ENCODE peak calls at places on chromosomes 5 and 9, in nine cellular contexts. J is IMR-90, F is choroid plexus epithelial cell, O is neural progenitor cell, P is cardiac muscle cell, R is fibroblast of the aortic adventitia, T is glutamatergic neuron, I is fibroblast of lung, W is B cell. D is an unnamed sample.

GRCh38 chr5:5671823-5672222 is 249.3 kb downstream of the ICE1 start:
- DNase-seq in J (no peak), F (no peak), O (no peak), P (no peak), R (no peak), T (no peak), I (no peak), W (no peak), D (no peak)

GRCh38 chr5:135719428-135720063 is 114.9 kb upstream of the SLC25A48 start:
- DNase-seq in J (no peak), F (no peak), O (no peak), P (no peak), R (no peak), T (no peak), I (no peak), W (no peak), D (no peak)

GRCh38 chr5:74647096-74647495 is 6.6 kb upstream of the ENC1 start:
- DNase-seq in J (no peak), F (no peak), O (no peak), P (no peak), R (peak; percentile 21), T (no peak), I (no peak), W (no peak), D (peak; percentile 72)

GRCh38 chr5:144230806-144231205 is 60.1 kb downstream of the KCTD16 start:
- DNase-seq in J (no peak), F (no peak), O (no peak), P (no peak), R (peak; percentile 10), T (no peak), I (no peak), W (no peak), D (no peak)

GRCh38 chr9:136120438-136120844 is 1.8 kb upstream of the TMEM250 start:
- DNase-seq in J (no peak), F (no peak), O (no peak), P (no peak), R (no peak), T (no peak), I (no peak), W (no peak), D (no peak)

GRCh38 chr9:129312251-129312650 is 134.2 kb upstream of the IER5L start:
- DNase-seq in J (no peak), F (no peak), O (no peak), P (no peak), R (no peak), T (no peak), I (no peak), W (no peak), D (no peak)

GRCh38 chr9:97531750-97532383 is 30.4 kb downstream of the TMOD1 start:
- DNase-seq in J (peak; percentile 7), F (no peak), O (no peak), P (no peak), R (no peak), T (no peak), I (no peak), W (no peak), D (no peak)

GRCh38 chr9:134910146-134910545 is 7.6 kb downstream of the FCN1 start:
- DNase-seq in J (no peak), F (no peak), O (no peak), P (no peak), R (no peak), T (no peak), I (no peak), W (no peak), D (no peak)

GRCh38 chr5:58466939-58467338 is 7.1 kb upstream of the PLK2 start:
- DNase-seq in J (peak; percentile 66), F (peak; percentile 87), O (peak; percentile 8), P (no peak), R (no peak), T (no peak), I (peak; percentile 60), W (no peak), D (peak; percentile 43)

GRCh38 chr5:7779663-7780030 is 71.3 kb downstream of the CFAP90 start:
- DNase-seq in J (no peak), F (no peak), O (no peak), P (no peak), R (no peak), T (no peak), I (peak; percentile 3), W (no peak), D (no peak)

GRCh38 chr9:86660146-86660545 is 287.2 kb downstream of the GAS1 start:
- DNase-seq in J (peak; percentile 94), F (peak; percentile 95), O (no peak), P (no peak), R (peak; percentile 93), T (no peak), I (peak; percentile 93), W (no peak), D (no peak)

GRCh38 chr5:87081511-87082372 is 185.9 kb upstream of the RASA1 start:
- DNase-seq in J (no peak), F (no peak), O (no peak), P (no peak), R (no peak), T (no peak), I (no peak), W (peak; percentile 47), D (no peak)

GRCh38 chr9:81335879-81336421 is 353.4 kb downstream of the TLE1 start:
- DNase-seq in J (no peak), F (no peak), O (no peak), P (no peak), R (no peak), T (no peak), I (no peak), W (no peak), D (no peak)

GRCh38 chr5:140273401-140273877 is 29.5 kb downstream of the PFDN1 start:
- DNase-seq in J (peak; percentile 34), F (peak; percentile 66), O (no peak), P (no peak), R (peak; percentile 35), T (no peak), I (no peak), W (no peak), D (peak; percentile 55)

GRCh38 chr9:76372345-76372744 is 21.9 kb downstream of the RFK start:
- DNase-seq in J (no peak), F (peak; percentile 20), O (no peak), P (no peak), R (no peak), T (no peak), I (peak; percentile 22), W (no peak), D (no peak)

GRCh38 chr9:91549177-91549576 is 125.5 kb upstream of the NFIL3 start:
- DNase-seq in J (no peak), F (no peak), O (no peak), P (no peak), R (no peak), T (no peak), I (peak; percentile 53), W (no peak), D (no peak)

GRCh38 chr9:127955294-127956015 is 17.8 kb upstream of the DPM2 start:
- DNase-seq in J (peak; percentile 43), F (no peak), O (peak; percentile 51), P (no peak), R (no peak), T (no peak), I (peak; percentile 41), W (peak; percentile 81), D (peak; percentile 81)

GRCh38 chr5:172724658-172725183 is 46.3 kb downstream of the DUSP1 start:
- DNase-seq in J (no peak), F (no peak), O (no peak), P (no peak), R (no peak), T (no peak), I (no peak), W (no peak), D (no peak)

GRCh38 chr5:176410486-176411180 is 5.7 kb downstream of the CLTB start:
- DNase-seq in J (no peak), F (no peak), O (no peak), P (no peak), R (no peak), T (no peak), I (no peak), W (peak; percentile 4), D (peak; percentile 45)

GRCh38 chr9:74555015-74555414 is 57.9 kb downstream of the RORB start:
- DNase-seq in J (no peak), F (no peak), O (no peak), P (no peak), R (no peak), T (no peak), I (peak; percentile 20), W (no peak), D (no peak)

GRCh38 chr5:77180167-77181081 is 30.1 kb upstream of the PDE8B start:
- DNase-seq in J (no peak), F (peak; percentile 36), O (peak; percentile 38), P (peak; percentile 28), R (no peak), T (peak; percentile 49), I (peak; percentile 14), W (no peak), D (no peak)

GRCh38 chr9:127528407-127529251 is 77.3 kb downstream of the LRSAM1 start:
- DNase-seq in J (no peak), F (peak; percentile 36), O (peak; percentile 73), P (peak; percentile 44), R (no peak), T (no peak), I (no peak), W (no peak), D (no peak)

GRCh38 chr9:137295313-137296213 is 6.5 kb downstream of the NRARP start:
- DNase-seq in J (no peak), F (peak; percentile 17), O (peak; percentile 84), P (peak; percentile 64), R (no peak), T (peak; percentile 71), I (no peak), W (peak; percentile 99), D (no peak)
- TF ChIP-seq CTCF in J (peak; percentile 71), F (peak; percentile 33), O (peak; percentile 56), P (peak; percentile 32), R (peak; percentile 49), T (peak; percentile 69), I (peak; percentile 4), W (peak; percentile 59), D (peak; percentile 61)

GRCh38 chr9:124394596-124394995 is 20.6 kb downstream of the PSMB7 start:
- DNase-seq in J (no peak), F (no peak), O (no peak), P (no peak), R (no peak), T (no peak), I (no peak), W (no peak), D (no peak)
- TF ChIP-seq CTCF in J (peak; percentile 29), F (no peak), O (peak; percentile 36), P (no peak), R (no peak), T (no peak), I (peak; percentile 30), W (peak; percentile 24), D (no peak)

DNA sequence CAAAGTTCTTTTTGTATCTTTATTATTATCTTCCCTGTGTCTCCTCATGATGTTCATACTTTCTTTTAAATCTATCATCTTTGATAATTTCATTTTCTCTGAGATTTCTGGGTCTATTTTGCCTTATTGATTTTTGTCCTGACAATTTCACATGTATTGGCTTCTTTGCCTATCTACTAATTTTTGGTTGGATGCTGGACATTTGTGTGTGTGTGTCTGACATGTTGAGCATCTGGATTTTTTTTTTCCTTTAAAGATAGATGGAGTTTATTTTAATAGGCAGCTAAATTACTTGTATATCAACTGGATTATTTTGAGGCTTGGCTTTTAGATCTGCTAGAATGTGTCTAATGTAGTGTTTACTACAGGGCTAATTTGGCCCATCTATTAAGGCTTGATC is 178.0 kb upstream of the MOCS2 start:
- DNase-seq in J (no peak), F (no peak), O (no peak), P (no peak), R (no peak), T (no peak), I (no peak), W (no peak), D (no peak)
- TF ChIP-seq CTCF in J (no peak), F (no peak), O (no peak), P (no peak), R (no peak), T (no peak), I (no peak), W (no peak), D (no peak)

GRCh38 chr5:178150977-178151734 is 2.5 kb downstream of the NHP2 start:
- DNase-seq in J (no peak), F (peak; percentile 48), O (peak; percentile 47), P (no peak), R (peak; percentile 10), T (no peak), I (no peak), W (no peak), D (no peak)
- TF ChIP-seq CTCF in J (no peak), F (peak; percentile 49), O (no peak), P (no peak), R (no peak), T (no peak), I (peak; percentile 18), W (no peak), D (no peak)